ENCODE peak calls at places on chromosomes 6 and 20, in eight cellular contexts. X is activated CD8-positive, alpha-beta T cell treated with anti-CD3 and anti-CD28 coated beads for 36 hours; J is BJ; T is RCC 7860; W is NCI-H1417 treated with DMSO at 0.1 percent for 48 hours; C is heart right ventricle; N is esophagus squamous epithelium; F is left cardiac atrium. Y is an unnamed sample.

GRCh38 chr20:49372095-49372734 is 94.4 kb upstream of the ZNFX1 start:
- DNase-seq in C (no peak), F (no peak), J (no peak), N (no peak), X (no peak), W (no peak), T (no peak), Y (no peak)

GRCh38 chr6:157086632-157087031 is 236.7 kb downstream of the TMEM242 start:
- DNase-seq in C (no peak), T (no peak), J (no peak), N (no peak), F (no peak), W (no peak), X (no peak), Y (no peak)

GRCh38 chr6:15621203-15622044 is 41.4 kb downstream of the DTNBP1 start:
- DNase-seq in N (no peak), X (peak; percentile 50), F (peak; percentile 47), C (peak; percentile 45), W (no peak), J (no peak), T (peak; percentile 10), Y (no peak)

GRCh38 chr6:81487489-81487888 is 265.0 kb downstream of the TENT5A start:
- DNase-seq in W (no peak), J (no peak), C (peak; percentile 18), N (no peak), F (peak; percentile 52), X (no peak), T (no peak), Y (no peak)

GRCh38 chr6:75158176-75158575 is 47.7 kb downstream of the COL12A1 start:
- DNase-seq in J (no peak), X (no peak), F (no peak), C (no peak), W (no peak), N (no peak), T (no peak), Y (no peak)

GRCh38 chr20:35791097-35791496 is 19.3 kb downstream of the PHF20 start:
- DNase-seq in J (no peak), X (no peak), T (no peak), F (no peak), N (no peak), W (no peak), C (no peak), Y (no peak)

GRCh38 chr6:30615219-30615957 is 1.7 kb downstream of the PPP1R10 start:
- DNase-seq in W (no peak), N (no peak), X (peak; percentile 44), J (no peak), F (no peak), C (no peak), T (peak; percentile 73), Y (peak; percentile 17)

GRCh38 chr6:38871745-38872568 is 156.8 kb downstream of the DNAH8 start:
- DNase-seq in W (no peak), F (peak; percentile 32), X (peak; percentile 76), N (no peak), J (peak; percentile 4), T (peak; percentile 19), C (no peak), Y (peak; percentile 53)

GRCh38 chr6:10424005-10424404 is 9.1 kb upstream of the TFAP2A start:
- DNase-seq in N (no peak), T (no peak), F (no peak), W (no peak), C (no peak), X (no peak), J (no peak), Y (no peak)

GRCh38 chr6:158122048-158122447 is 46.0 kb downstream of the SERAC1 start:
- DNase-seq in T (no peak), X (no peak), N (no peak), J (no peak), C (no peak), W (no peak), F (no peak), Y (no peak)

GRCh38 chr20:34037121-34037520 is 43.4 kb downstream of the RALY start:
- DNase-seq in F (no peak), N (no peak), T (no peak), X (peak; percentile 81), J (no peak), C (no peak), W (no peak), Y (peak; percentile 56)

GRCh38 chr6:105794263-105794662 is 291.9 kb upstream of the PRDM1 start:
- DNase-seq in C (peak; percentile 35), X (no peak), F (peak; percentile 28), T (peak; percentile 31), N (no peak), W (no peak), J (no peak), Y (no peak)

GRCh38 chr20:22490287-22491187 is 93.8 kb downstream of the FOXA2 start:
- DNase-seq in W (peak; percentile 74), T (peak; percentile 60), J (no peak), F (peak; percentile 25), C (no peak), N (no peak), X (no peak), Y (no peak)

GRCh38 chr6:7974932-7975763 is 64.6 kb upstream of the TXNDC5 start:
- DNase-seq in J (peak; percentile 72), N (no peak), W (no peak), T (peak; percentile 93), F (peak; percentile 91), X (no peak), C (peak; percentile 75), Y (no peak)

GRCh38 chr6:159203304-159204005 is 34.3 kb downstream of the FNDC1 start:
- DNase-seq in W (no peak), T (no peak), F (peak; percentile 25), J (peak; percentile 72), C (no peak), X (no peak), N (no peak), Y (no peak)

GRCh38 chr6:90471297-90471696 is 115.6 kb downstream of the MAP3K7 start:
- DNase-seq in J (no peak), T (no peak), X (no peak), N (no peak), W (no peak), C (no peak), F (no peak), Y (no peak)

GRCh38 chr6:80214436-80215022 is 108.1 kb downstream of the BCKDHB start:
- DNase-seq in J (no peak), N (no peak), T (peak; percentile 40), C (no peak), F (peak; percentile 38), W (peak; percentile 6), X (peak; percentile 41), Y (no peak)

GRCh38 chr20:21147593-21147992 is 21.7 kb downstream of the KIZ start:
- DNase-seq in F (no peak), C (no peak), X (no peak), T (no peak), N (no peak), J (no peak), W (no peak), Y (no peak)

GRCh38 chr20:46246527-46246926 is 61.8 kb downstream of the CDH22 start:
- DNase-seq in W (peak; percentile 88), F (no peak), C (no peak), T (no peak), X (peak; percentile 41), N (no peak), J (no peak), Y (no peak)